ENCODE peak calls at places on chromosomes 4 and X, in five cellular contexts. One of them, this sample, is unnamed.

GRCh38 chrX:153763298-153763932 is 634 bp upstream of the PLXNB3 start:
- DNase-seq in HL-60: no peak
- DNase-seq in stomach: no peak
- DNase-seq in sigmoid colon: peak; percentile 61
- DNase-seq in breast epithelium: no peak
- DNase-seq in this sample: no peak

GRCh38 chr4:123667496-123667895 is 270.9 kb downstream of the SPRY1 start:
- DNase-seq in breast epithelium: no peak
- DNase-seq in stomach: no peak
- DNase-seq in sigmoid colon: no peak
- DNase-seq in HL-60: no peak
- DNase-seq in this sample: no peak

GRCh38 chrX:142001934-142002333 is 98.2 kb downstream of the MAGEC1 start:
- DNase-seq in sigmoid colon: no peak
- DNase-seq in HL-60: no peak
- DNase-seq in stomach: no peak
- DNase-seq in breast epithelium: no peak
- DNase-seq in this sample: no peak

GRCh38 chrX:22365460-22365859 is 92.7 kb downstream of the CBLL2 start:
- DNase-seq in breast epithelium: no peak
- DNase-seq in stomach: no peak
- DNase-seq in sigmoid colon: no peak
- DNase-seq in HL-60: no peak
- DNase-seq in this sample: no peak

GRCh38 chr4:76723916-76724315 is 174.0 kb downstream of the SOWAHB start:
- DNase-seq in stomach: no peak
- DNase-seq in HL-60: no peak
- DNase-seq in breast epithelium: peak; percentile 74
- DNase-seq in sigmoid colon: no peak
- DNase-seq in this sample: no peak

GRCh38 chr4:6908397-6909112 is 1.1 kb upstream of the TBC1D14 start:
- DNase-seq in HL-60: no peak
- DNase-seq in stomach: no peak
- DNase-seq in sigmoid colon: peak; percentile 53
- DNase-seq in breast epithelium: no peak
- DNase-seq in this sample: peak; percentile 63

GRCh38 chr4:139245590-139245989 is 34.4 kb downstream of the MGARP start:
- DNase-seq in breast epithelium: no peak
- DNase-seq in stomach: no peak
- DNase-seq in HL-60: no peak
- DNase-seq in sigmoid colon: no peak
- DNase-seq in this sample: no peak

GRCh38 chr4:973431-974397 is at the start of gene DGKQ:
- DNase-seq in HL-60: peak; percentile 79
- DNase-seq in breast epithelium: peak; percentile 81
- DNase-seq in stomach: peak; percentile 90
- DNase-seq in sigmoid colon: peak; percentile 94
- DNase-seq in this sample: peak; percentile 91

GRCh38 chr4:164204434-164204833 is 549.5 kb upstream of the SMIM31 start:
- DNase-seq in breast epithelium: no peak
- DNase-seq in HL-60: no peak
- DNase-seq in stomach: no peak
- DNase-seq in sigmoid colon: no peak
- DNase-seq in this sample: no peak

GRCh38 chr4:147453561-147454141 is 27.2 kb upstream of the EDNRA start:
- DNase-seq in breast epithelium: no peak
- DNase-seq in stomach: no peak
- DNase-seq in sigmoid colon: no peak
- DNase-seq in HL-60: no peak
- DNase-seq in this sample: no peak

GRCh38 chrX:34778961-34779360 is 121.9 kb upstream of the TMEM47 start:
- DNase-seq in breast epithelium: no peak
- DNase-seq in stomach: no peak
- DNase-seq in HL-60: no peak
- DNase-seq in sigmoid colon: no peak
- DNase-seq in this sample: no peak

GRCh38 chrX:104566921-104567501 is 1.0 kb downstream of the IL1RAPL2 start:
- DNase-seq in HL-60: no peak
- DNase-seq in sigmoid colon: no peak
- DNase-seq in stomach: no peak
- DNase-seq in breast epithelium: no peak
- DNase-seq in this sample: no peak

GRCh38 chr4:1027916-1028240 is 16.5 kb downstream of the FGFRL1 start:
- DNase-seq in HL-60: no peak
- DNase-seq in breast epithelium: no peak
- DNase-seq in stomach: no peak
- DNase-seq in sigmoid colon: no peak
- DNase-seq in this sample: no peak

GRCh38 chr4:94430416-94430815 is 21.3 kb upstream of the PDLIM5 start:
- DNase-seq in stomach: no peak
- DNase-seq in breast epithelium: no peak
- DNase-seq in HL-60: no peak
- DNase-seq in sigmoid colon: no peak
- DNase-seq in this sample: no peak

GRCh38 chr4:159547645-159548308 is 444.9 kb downstream of the RAPGEF2 start:
- DNase-seq in breast epithelium: no peak
- DNase-seq in sigmoid colon: no peak
- DNase-seq in HL-60: no peak
- DNase-seq in stomach: no peak
- DNase-seq in this sample: no peak

GRCh38 chr4:70688795-70689231 is 481 bp downstream of the UTP3 start:
- DNase-seq in breast epithelium: no peak
- DNase-seq in stomach: no peak
- DNase-seq in sigmoid colon: no peak
- DNase-seq in HL-60: no peak
- DNase-seq in this sample: no peak

GRCh38 chr4:121677524-121677923 is 19.3 kb downstream of the ANXA5 start:
- DNase-seq in HL-60: no peak
- DNase-seq in breast epithelium: no peak
- DNase-seq in sigmoid colon: no peak
- DNase-seq in stomach: no peak
- DNase-seq in this sample: no peak

GRCh38 chr4:121679267-121679666 is 17.5 kb downstream of the ANXA5 start:
- DNase-seq in HL-60: no peak
- DNase-seq in breast epithelium: no peak
- DNase-seq in stomach: no peak
- DNase-seq in sigmoid colon: no peak
- DNase-seq in this sample: no peak

GRCh38 chr4:121676388-121677075 is 20.2 kb downstream of the ANXA5 start:
- DNase-seq in sigmoid colon: no peak
- DNase-seq in HL-60: no peak
- DNase-seq in breast epithelium: no peak
- DNase-seq in stomach: no peak
- DNase-seq in this sample: no peak

GRCh38 chr4:121684016-121684415 is 12.8 kb downstream of the ANXA5 start:
- DNase-seq in sigmoid colon: no peak
- DNase-seq in breast epithelium: no peak
- DNase-seq in HL-60: no peak
- DNase-seq in stomach: no peak
- DNase-seq in this sample: no peak

DNA sequence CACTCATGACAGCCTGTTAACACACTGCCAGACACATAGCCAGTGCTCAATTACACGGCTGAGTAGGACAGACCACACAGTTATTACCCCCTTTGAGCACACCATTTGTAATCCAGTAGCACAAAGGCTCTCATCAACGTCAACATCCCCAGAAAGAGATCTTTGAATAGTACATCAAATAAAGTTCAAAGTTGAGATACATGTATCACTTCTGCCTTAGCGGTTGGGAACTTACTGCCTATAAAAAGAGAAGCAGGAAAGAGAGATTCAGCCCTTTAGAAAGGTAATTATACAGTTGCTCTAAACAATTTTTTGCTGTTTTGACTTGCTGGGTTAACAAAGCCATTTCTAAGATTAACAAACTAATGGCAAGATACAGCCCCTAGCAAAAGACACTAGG is 16.2 kb downstream of the ANXA5 start:
- DNase-seq in sigmoid colon: no peak
- DNase-seq in breast epithelium: no peak
- DNase-seq in stomach: no peak
- DNase-seq in HL-60: no peak
- DNase-seq in this sample: no peak
- H3K27ac ChIP-seq in sigmoid colon: no peak overlapping the region
- H3K27ac ChIP-seq in breast epithelium: no peak overlapping the region
- H3K27ac ChIP-seq in stomach: no peak overlapping the region
- H3K27ac ChIP-seq in HL-60: no peak overlapping the region
- H3K27ac ChIP-seq in this sample: no peak overlapping the region

GRCh38 chrX:13386636-13387035 is 66.8 kb upstream of the ATXN3L start:
- DNase-seq in stomach: no peak
- DNase-seq in breast epithelium: no peak
- DNase-seq in HL-60: no peak
- DNase-seq in sigmoid colon: no peak
- DNase-seq in this sample: no peak

GRCh38 chrX:13387656-13388421 is 68.0 kb upstream of the ATXN3L start:
- DNase-seq in HL-60: peak; percentile 8
- DNase-seq in breast epithelium: no peak
- DNase-seq in sigmoid colon: no peak
- DNase-seq in stomach: no peak
- DNase-seq in this sample: no peak

GRCh38 chrX:13389501-13389900 is 69.6 kb upstream of the ATXN3L start:
- DNase-seq in HL-60: no peak
- DNase-seq in breast epithelium: no peak
- DNase-seq in sigmoid colon: no peak
- DNase-seq in stomach: no peak
- DNase-seq in this sample: no peak

GRCh38 chrX:13383907-13384306 is 64.1 kb upstream of the ATXN3L start:
- DNase-seq in HL-60: no peak
- DNase-seq in breast epithelium: no peak
- DNase-seq in sigmoid colon: no peak
- DNase-seq in stomach: no peak
- DNase-seq in this sample: no peak

DNA sequence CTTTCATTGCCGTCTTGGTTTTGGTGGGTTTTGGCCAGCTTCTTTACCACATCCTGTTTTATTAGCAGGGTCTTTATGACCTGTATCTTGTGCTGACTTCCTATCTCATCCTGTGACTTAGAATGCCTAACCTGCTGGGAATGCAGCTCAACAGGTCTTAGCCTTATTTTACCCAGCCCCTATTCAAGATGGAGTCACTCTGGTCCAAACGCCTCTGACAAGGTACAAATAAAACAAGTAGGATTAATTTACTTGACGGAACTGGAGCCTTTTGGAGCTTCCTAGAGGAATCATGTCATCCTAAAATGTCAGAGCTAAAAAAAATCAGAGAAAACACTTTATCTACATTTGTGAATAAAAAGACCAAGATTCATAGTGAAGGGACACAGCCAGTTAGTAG is 66.2 kb upstream of the ATXN3L start:
- DNase-seq in breast epithelium: no peak
- DNase-seq in HL-60: no peak
- DNase-seq in stomach: no peak
- DNase-seq in sigmoid colon: no peak
- DNase-seq in this sample: no peak
- TF ChIP-seq CTCF in breast epithelium: no peak
- TF ChIP-seq CTCF in HL-60: no peak
- TF ChIP-seq CTCF in stomach: no peak
- TF ChIP-seq CTCF in sigmoid colon: no peak
- TF ChIP-seq CTCF in this sample: no peak

GRCh38 chr4:56544573-56545131 is 39.1 kb downstream of the ARL9 start:
- DNase-seq in breast epithelium: peak; percentile 62
- DNase-seq in sigmoid colon: peak; percentile 93
- DNase-seq in stomach: peak; percentile 90
- DNase-seq in HL-60: peak; percentile 41
- DNase-seq in this sample: peak; percentile 87
- TF ChIP-seq POLR2AphosphoS5 in breast epithelium: peak; percentile 54
- TF ChIP-seq POLR2AphosphoS5 in sigmoid colon: peak; percentile 51
- TF ChIP-seq POLR2AphosphoS5 in stomach: peak; percentile 76
- TF ChIP-seq POLR2AphosphoS5 in HL-60: no peak
- TF ChIP-seq POLR2AphosphoS5 in this sample: no peak

DNA sequence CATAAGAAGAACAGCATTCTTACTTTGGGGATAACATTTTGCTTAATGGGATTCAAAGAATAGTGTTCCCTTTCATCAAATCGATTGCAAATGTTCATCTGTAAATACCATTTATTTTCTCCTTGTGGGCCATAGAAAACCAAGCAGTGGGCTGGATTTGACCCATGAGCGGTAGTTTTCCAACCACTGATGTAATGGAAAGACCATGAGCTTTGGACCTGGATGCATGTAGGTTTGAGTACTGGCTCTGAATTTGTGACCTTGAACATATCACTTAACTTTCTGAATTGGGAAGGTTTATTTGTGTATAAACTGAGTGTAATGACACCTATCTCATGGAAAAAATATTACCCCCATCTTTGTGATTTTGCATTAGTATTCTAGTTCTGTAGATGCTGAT is 54.3 kb downstream of the REPS2 start:
- DNase-seq in breast epithelium: no peak
- DNase-seq in sigmoid colon: no peak
- DNase-seq in stomach: no peak
- DNase-seq in HL-60: no peak
- DNase-seq in this sample: no peak
- H3K27ac ChIP-seq in breast epithelium: no peak overlapping the region
- H3K27ac ChIP-seq in sigmoid colon: no peak overlapping the region
- H3K27ac ChIP-seq in stomach: no peak overlapping the region
- H3K27ac ChIP-seq in HL-60: no peak overlapping the region
- H3K27ac ChIP-seq in this sample: no peak overlapping the region

DNA sequence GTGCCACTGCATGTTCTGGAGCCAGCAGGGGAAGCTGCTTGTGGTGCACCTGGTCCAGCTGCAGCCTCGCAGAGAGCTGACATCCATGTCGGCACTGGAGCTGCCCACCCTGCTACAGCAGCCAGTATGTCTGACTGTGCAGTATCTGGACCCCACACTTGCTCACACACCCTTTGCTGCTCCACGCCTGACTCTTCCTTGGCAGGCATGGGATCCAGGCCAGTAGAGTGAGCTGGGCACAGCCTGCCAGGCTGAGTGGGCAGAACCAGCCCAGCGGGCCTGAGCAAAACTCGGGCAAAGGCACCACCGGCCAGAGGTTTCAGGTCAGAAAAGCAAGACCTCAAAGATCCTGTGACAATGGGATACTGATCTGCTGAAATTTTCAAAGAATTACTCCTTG is 690.1 kb downstream of the STPG2 start:
- DNase-seq in HL-60: no peak
- DNase-seq in sigmoid colon: no peak
- DNase-seq in breast epithelium: no peak
- DNase-seq in stomach: no peak
- DNase-seq in this sample: no peak
- TF ChIP-seq CTCF in HL-60: no peak
- TF ChIP-seq CTCF in sigmoid colon: no peak
- TF ChIP-seq CTCF in breast epithelium: no peak
- TF ChIP-seq CTCF in stomach: no peak
- TF ChIP-seq CTCF in this sample: no peak

DNA sequence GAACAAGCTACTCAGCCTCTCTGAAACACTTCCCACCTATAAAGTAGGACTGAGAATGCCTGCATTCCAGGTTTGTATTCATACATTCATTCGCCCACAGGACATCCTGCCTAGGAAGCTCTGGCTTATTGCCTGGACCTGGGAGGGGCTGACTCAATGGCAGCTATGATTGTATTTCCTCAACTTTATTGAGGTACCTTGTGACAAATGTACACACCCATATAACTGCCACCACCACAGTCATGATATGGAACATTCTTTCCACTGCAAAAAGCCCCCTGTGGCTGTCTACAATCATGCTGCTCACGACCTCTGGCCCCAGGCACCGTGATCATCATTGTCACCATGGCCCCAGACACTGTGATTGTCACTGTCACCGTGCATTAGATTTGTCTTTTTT is 68.3 kb downstream of the ABLIM2 start:
- DNase-seq in sigmoid colon: no peak
- DNase-seq in stomach: no peak
- DNase-seq in HL-60: no peak
- DNase-seq in breast epithelium: no peak
- DNase-seq in this sample: no peak
- TF ChIP-seq POLR2AphosphoS5 in sigmoid colon: peak; percentile 7
- TF ChIP-seq POLR2AphosphoS5 in stomach: no peak
- TF ChIP-seq POLR2AphosphoS5 in HL-60: no peak
- TF ChIP-seq POLR2AphosphoS5 in breast epithelium: no peak
- TF ChIP-seq POLR2AphosphoS5 in this sample: no peak

This sample was measured in suprapubic skin.